ENCODE peak calls at places on chromosomes 3 and 15, in five cellular contexts. M, R, D, B and E are unnamed samples.

GRCh38 chr3:40631341-40631995 is 106.7 kb downstream of the ZNF621 start:
- DNase-seq in M (no peak), R (no peak), D (no peak), B (no peak), E (no peak)

GRCh38 chr3:83233715-83234114 is 1472.3 kb upstream of the GBE1 start:
- DNase-seq in M (no peak), R (no peak), D (no peak), B (no peak), E (no peak)

GRCh38 chr15:101498731-101499480 is 9.4 kb upstream of the PCSK6 start:
- DNase-seq in M (no peak), R (no peak), D (peak; percentile 35), B (no peak), E (no peak)

GRCh38 chr3:156448300-156448699 is 106.6 kb downstream of the SSR3 start:
- DNase-seq in M (peak; percentile 39), R (no peak), D (no peak), B (peak; percentile 50), E (no peak)

GRCh38 chr3:81554805-81555204 is 206.6 kb downstream of the GBE1 start:
- DNase-seq in M (peak; percentile 46), R (no peak), D (no peak), B (peak; percentile 59), E (no peak)

GRCh38 chr15:66670698-66671580 is 31.1 kb upstream of the SMAD6 start:
- DNase-seq in M (no peak), R (peak; percentile 79), D (no peak), B (no peak), E (no peak)

GRCh38 chr3:50617096-50617791 is at the start of gene MAPKAPK3:
- DNase-seq in M (peak; percentile 48), R (no peak), D (peak; percentile 90), B (no peak), E (no peak)

GRCh38 chr3:29065211-29065785 is 215.6 kb upstream of the RBMS3 start:
- DNase-seq in M (peak; percentile 79), R (peak; percentile 81), D (peak; percentile 66), B (peak; percentile 99), E (no peak)

GRCh38 chr15:71294636-71295241 is 179.5 kb downstream of the THSD4 start:
- DNase-seq in M (no peak), R (no peak), D (no peak), B (peak; percentile 86), E (no peak)

GRCh38 chr3:48684480-48685143 is 1.1 kb downstream of the NCKIPSD start:
- DNase-seq in M (no peak), R (peak; percentile 44), D (no peak), B (peak; percentile 36), E (no peak)

GRCh38 chr3:189099031-189099471 is 72.7 kb upstream of the TPRG1 start:
- DNase-seq in M (no peak), R (peak; percentile 65), D (peak; percentile 96), B (peak; percentile 51), E (no peak)

GRCh38 chr3:48408823-48409281 is 21.0 kb downstream of the PLXNB1 start:
- DNase-seq in M (no peak), R (peak; percentile 25), D (peak; percentile 42), B (no peak), E (peak; percentile 9)

GRCh38 chr3:196740476-196741400 is 1.1 kb downstream of the PAK2 start:
- DNase-seq in M (peak; percentile 72), R (no peak), D (no peak), B (peak; percentile 55), E (no peak)

GRCh38 chr3:59425371-59425770 is 375.5 kb upstream of the CFAP20DC start:
- DNase-seq in M (no peak), R (no peak), D (no peak), B (peak; percentile 92), E (no peak)

GRCh38 chr3:197335428-197336132 is 37.2 kb upstream of the DLG1 start:
- DNase-seq in M (peak; percentile 53), R (no peak), D (peak; percentile 63), B (no peak), E (no peak)

GRCh38 chr3:126912027-126912422 is 70.9 kb upstream of the PLXNA1 start:
- DNase-seq in M (no peak), R (no peak), D (no peak), B (no peak), E (no peak)

GRCh38 chr3:47567149-47567548 is 11.5 kb downstream of the CSPG5 start:
- DNase-seq in M (no peak), R (no peak), D (no peak), B (no peak), E (no peak)

GRCh38 chr3:134018850-134019249 is 10.9 kb downstream of the SLCO2A1 start:
- DNase-seq in M (no peak), R (no peak), D (no peak), B (no peak), E (no peak)

GRCh38 chr3:117898722-117899121 is 1135.9 kb downstream of the IGSF11 start:
- DNase-seq in M (no peak), R (no peak), D (no peak), B (peak; percentile 9), E (no peak)

GRCh38 chr3:134034005-134034785 is 4.5 kb upstream of the SLCO2A1 start:
- DNase-seq in M (no peak), R (no peak), D (no peak), B (peak; percentile 17), E (no peak)

GRCh38 chr3:126380011-126380768 is 14.5 kb upstream of the CFAP100 start:
- DNase-seq in M (no peak), R (peak; percentile 6), D (no peak), B (no peak), E (no peak)

GRCh38 chr3:49554639-49555265 is 475 bp downstream of the BSN start:
- DNase-seq in M (peak; percentile 83), R (peak; percentile 48), D (peak; percentile 82), B (peak; percentile 25), E (no peak)

GRCh38 chr15:78084359-78084750 is 6.8 kb upstream of the TBC1D2B start:
- DNase-seq in M (no peak), R (no peak), D (no peak), B (no peak), E (no peak)

GRCh38 chr3:56222866-56223265 is 245.4 kb downstream of the ERC2 start:
- DNase-seq in M (no peak), R (no peak), D (no peak), B (no peak), E (no peak)

GRCh38 chr15:95284933-95285401 is 1045.5 kb upstream of the NR2F2 start:
- DNase-seq in M (peak; percentile 38), R (no peak), D (no peak), B (peak; percentile 89), E (no peak)

GRCh38 chr3:14522129-14522691 is 17.9 kb downstream of the GRIP2 start:
- DNase-seq in M (no peak), R (peak; percentile 18), D (peak; percentile 93), B (no peak), E (no peak)

GRCh38 chr15:64697911-64698369 is 77.4 kb downstream of the RBPMS2 start:
- DNase-seq in M (no peak), R (no peak), D (no peak), B (no peak), E (no peak)

GRCh38 chr3:128917291-128917690 is 37.9 kb downstream of the ACAD9 start:
- DNase-seq in M (no peak), R (no peak), D (no peak), B (no peak), E (no peak)

GRCh38 chr3:38724392-38724736 is 74.9 kb upstream of the SCN5A start:
- DNase-seq in M (no peak), R (no peak), D (no peak), B (no peak), E (no peak)

GRCh38 chr3:42151596-42152145 is 60.5 kb downstream of the TRAK1 start:
- DNase-seq in M (no peak), R (no peak), D (no peak), B (no peak), E (no peak)

GRCh38 chr3:72060447-72061034 is 275.6 kb upstream of the PROK2 start:
- DNase-seq in M (no peak), R (no peak), D (no peak), B (no peak), E (no peak)

GRCh38 chr3:45612918-45613602 is 18.5 kb downstream of the LIMD1 start:
- DNase-seq in M (no peak), R (no peak), D (no peak), B (no peak), E (no peak)

GRCh38 chr15:37053070-37053653 is 47.2 kb downstream of the MEIS2 start:
- DNase-seq in M (no peak), R (no peak), D (no peak), B (peak; percentile 24), E (no peak)

GRCh38 chr3:116863842-116864626 is 154.5 kb downstream of the TUSC7 start:
- DNase-seq in M (peak; percentile 49), R (no peak), D (no peak), B (peak; percentile 76), E (no peak)

GRCh38 chr3:189981668-189982067 is 139.0 kb downstream of the P3H2 start:
- DNase-seq in M (no peak), R (no peak), D (no peak), B (peak; percentile 94), E (no peak)

GRCh38 chr3:33318709-33319380 is 41.6 kb downstream of the FBXL2 start:
- DNase-seq in M (peak; percentile 2), R (no peak), D (no peak), B (peak; percentile 26), E (no peak)

GRCh38 chr3:108024146-108024836 is 66.5 kb downstream of the CD47 start:
- DNase-seq in M (no peak), R (no peak), D (no peak), B (no peak), E (no peak)

DNA sequence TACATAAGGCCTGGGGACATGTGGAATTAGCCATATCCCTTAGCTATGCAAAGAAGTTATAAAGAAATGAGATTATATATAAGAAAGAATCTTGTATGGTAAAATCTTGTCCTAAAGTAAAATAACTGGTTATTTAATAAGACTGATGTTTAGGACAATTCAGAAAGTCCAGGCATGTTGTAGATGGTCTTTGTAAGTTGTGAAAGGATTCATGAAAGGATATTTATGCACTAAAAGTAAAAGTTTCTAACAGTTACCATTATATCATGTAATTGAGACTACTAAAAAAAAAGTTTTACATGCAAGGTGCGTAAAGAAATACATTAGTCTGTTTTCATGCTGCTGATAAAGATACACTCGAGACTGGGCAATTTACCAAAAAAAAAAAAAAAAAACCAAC is 146.3 kb downstream of the FMN1 start:
- DNase-seq in M (no peak), R (no peak), D (no peak), B (no peak), E (no peak)
- H3K9me3 ChIP-seq in M (no peaks in the 10 kb centered on the region), R (no peaks in the 10 kb centered on the region), D (no peaks in the 10 kb centered on the region), B (no peaks in the 10 kb centered on the region), E (peaks cover 3% of the 10 kb centered on the region)

GRCh38 chr15:75140080-75140879 is 61.4 kb upstream of the C15orf39 start:
- DNase-seq in M (no peak), R (no peak), D (no peak), B (no peak), E (no peak)
- H3K9me3 ChIP-seq in M (no peaks in the 10 kb centered on the region), R (no peaks in the 10 kb centered on the region), D (peaks cover 21% of the 10 kb centered on the region), B (peaks cover 5% of the 10 kb centered on the region), E (peaks cover 7% of the 10 kb centered on the region)

GRCh38 chr3:75042941-75043340 is 428.5 kb upstream of the CNTN3 start:
- DNase-seq in M (no peak), R (no peak), D (no peak), B (no peak), E (no peak)
- H3K9me3 ChIP-seq in M (no peaks in the 10 kb centered on the region), R (no peaks in the 10 kb centered on the region), D (peaks cover 13% of the 10 kb centered on the region), B (no peaks in the 10 kb centered on the region), E (peaks cover 3% of the 10 kb centered on the region)

DNA sequence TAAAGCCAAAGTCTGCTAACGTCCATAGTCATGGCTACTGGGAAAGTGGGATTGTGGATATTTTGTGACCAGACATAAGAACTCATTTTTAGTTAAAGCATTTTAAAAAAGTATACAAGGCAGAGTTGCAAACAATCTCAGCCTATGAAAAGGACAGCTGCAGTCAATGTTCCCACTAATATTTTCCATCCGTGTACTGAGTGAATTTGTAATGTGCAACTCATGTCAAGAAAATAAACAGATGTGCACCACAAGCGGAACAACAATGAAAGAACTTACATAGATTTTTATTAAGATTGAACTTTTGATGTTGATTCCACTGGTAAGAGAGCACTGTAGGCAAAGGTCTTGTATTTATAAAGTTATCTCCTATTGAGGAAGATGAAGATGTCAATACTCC is 231.3 kb upstream of the SEMA6D start:
- DNase-seq in M (no peak), R (no peak), D (no peak), B (peak; percentile 35), E (no peak)
- H3K9me3 ChIP-seq in M (no peaks in the 10 kb centered on the region), R (no peaks in the 10 kb centered on the region), D (no peaks in the 10 kb centered on the region), B (no peaks in the 10 kb centered on the region), E (no peaks in the 10 kb centered on the region)